ENCODE peak calls at places on chromosomes 7 and 10, in nine cellular contexts. H, O, K, N, E, A, Z, F and V are unnamed samples.

GRCh38 chr7:44285561-44285960 is 39.8 kb downstream of the CAMK2B start:
- DNase-seq in O (no peak), Z (no peak), E (no peak), A (no peak), F (no peak), K (no peak), N (no peak), H (no peak), V (no peak)

GRCh38 chr7:4849390-4849789 is 12.4 kb downstream of the PAPOLB start:
- DNase-seq in O (no peak), F (peak; percentile 10), A (no peak), Z (no peak), N (peak; percentile 59), E (peak; percentile 23), H (no peak), K (no peak), V (peak; percentile 35)

GRCh38 chr10:69801094-69801433 is 642 bp upstream of the COL13A1 start:
- DNase-seq in N (peak; percentile 87), F (no peak), A (peak; percentile 45), E (peak; percentile 55), H (peak; percentile 50), O (no peak), K (peak; percentile 43), Z (no peak), V (peak; percentile 56)

GRCh38 chr10:124535731-124536495 is 74.3 kb downstream of the LHPP start:
- DNase-seq in Z (peak; percentile 34), O (no peak), F (no peak), K (no peak), N (peak; percentile 41), H (no peak), E (no peak), A (no peak), V (peak; percentile 21)

GRCh38 chr7:2759736-2760097 is 71.7 kb downstream of the AMZ1 start:
- DNase-seq in H (no peak), A (no peak), F (no peak), K (peak; percentile 49), N (no peak), Z (no peak), O (no peak), E (no peak), V (no peak)

GRCh38 chr10:79101560-79101971 is 32.8 kb downstream of the ZMIZ1 start:
- DNase-seq in N (no peak), K (no peak), O (no peak), E (no peak), F (no peak), Z (no peak), A (no peak), H (no peak), V (no peak)

GRCh38 chr10:93921338-93921737 is 27.6 kb downstream of the SLC35G1 start:
- DNase-seq in E (no peak), Z (no peak), K (no peak), A (no peak), H (no peak), N (peak; percentile 67), O (no peak), F (no peak), V (no peak)

GRCh38 chr10:14084875-14085274 is 245.8 kb downstream of the FRMD4A start:
- DNase-seq in A (no peak), H (no peak), E (no peak), Z (no peak), K (no peak), F (no peak), O (no peak), N (no peak), V (no peak)

GRCh38 chr10:12603766-12604470 is 254.6 kb downstream of the CAMK1D start:
- DNase-seq in H (no peak), E (no peak), K (no peak), Z (no peak), N (no peak), A (no peak), F (no peak), O (no peak), V (no peak)

GRCh38 chr10:125692932-125693847 is 10.2 kb upstream of the TEX36 start:
- DNase-seq in N (no peak), A (no peak), K (no peak), H (no peak), O (peak; percentile 86), F (no peak), Z (no peak), E (no peak), V (peak; percentile 52)

GRCh38 chr10:32190890-32191491 is 134.8 kb upstream of the KIF5B start:
- DNase-seq in N (peak; percentile 56), K (no peak), E (peak; percentile 62), F (no peak), O (no peak), A (no peak), Z (peak; percentile 31), H (no peak), V (peak; percentile 70)

GRCh38 chr10:63464402-63465292 is 1.1 kb downstream of the JMJD1C start:
- DNase-seq in O (no peak), E (peak; percentile 54), N (no peak), A (no peak), F (no peak), Z (no peak), K (no peak), H (no peak), V (peak; percentile 41)

GRCh38 chr10:46104071-46104585 is 58.1 kb upstream of the MSMB start:
- DNase-seq in N (no peak), H (no peak), O (no peak), A (no peak), F (no peak), E (no peak), K (no peak), Z (no peak), V (no peak)

DNA sequence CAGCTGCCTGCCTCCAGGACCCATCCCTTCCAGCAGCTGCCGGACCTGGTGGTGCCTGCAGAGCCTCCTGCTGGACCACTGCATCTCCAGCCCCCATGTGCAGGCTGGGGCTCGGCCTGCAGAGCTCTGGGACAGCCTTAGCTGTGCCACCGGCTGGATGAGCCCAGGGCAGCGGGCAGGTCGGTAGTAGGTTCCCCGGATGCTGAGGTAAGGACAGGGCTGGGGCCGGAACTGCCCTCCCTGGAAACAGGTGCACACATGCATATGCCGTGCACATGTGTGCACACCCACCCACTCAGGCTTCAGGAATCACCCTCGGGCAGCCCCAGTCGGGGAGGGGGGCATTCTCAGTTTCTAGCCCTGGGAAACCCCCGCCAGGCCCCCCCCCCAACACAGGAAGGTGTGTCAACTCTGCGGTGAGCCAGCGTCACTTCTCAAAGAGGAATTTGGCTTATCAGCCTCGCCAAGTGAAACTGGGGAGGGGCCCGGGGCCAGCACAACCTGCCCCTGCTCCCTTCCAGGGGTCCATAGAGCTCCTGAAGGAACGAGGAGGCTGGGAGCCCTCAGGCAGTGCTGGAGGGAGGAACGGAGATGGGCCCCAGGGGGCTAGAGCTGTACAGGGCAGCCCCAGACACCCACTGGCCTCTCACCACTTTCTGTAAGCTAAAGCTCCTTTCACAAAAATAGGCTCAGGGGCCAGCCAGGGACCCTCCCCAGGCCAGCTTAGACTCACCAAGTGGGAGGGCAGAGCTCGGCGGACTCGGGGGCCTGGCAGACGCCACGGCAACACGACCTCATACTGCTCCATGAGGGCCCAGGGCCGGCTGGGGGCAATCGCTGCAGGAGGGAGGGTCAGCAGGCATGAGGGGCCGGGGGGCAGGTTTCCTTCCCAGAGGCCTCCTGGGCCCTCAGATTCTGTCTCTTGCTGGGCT is 1.7 kb downstream of the ADAM8 start:
- DNase-seq in F (no peak), H (peak; percentile 39), A (no peak), N (no peak), Z (peak; percentile 83), E (no peak), K (peak; percentile 53), O (no peak), V (no peak)
- H3K4me3 ChIP-seq in F (no peak overlapping the region), H (no peak overlapping the region), A (no peak overlapping the region), N (no peak overlapping the region), Z (peak overlapping the region; percentile 92), E (no peak overlapping the region), K (peak overlapping the region; percentile 41), O (no peak overlapping the region), V (no peak overlapping the region)

GRCh38 chr7:39741942-39742623 is 118.7 kb downstream of the RALA start:
- DNase-seq in Z (no peak), K (no peak), F (no peak), N (peak; percentile 97), A (no peak), H (no peak), E (peak; percentile 25), O (no peak), V (peak; percentile 24)
- TF ChIP-seq CTCF in Z (peak; percentile 61), K (no peak), F (no peak), N (peak; percentile 95), A (peak; percentile 21), H (peak; percentile 24), E (peak; percentile 45), O (no peak), V (peak; percentile 52)

DNA sequence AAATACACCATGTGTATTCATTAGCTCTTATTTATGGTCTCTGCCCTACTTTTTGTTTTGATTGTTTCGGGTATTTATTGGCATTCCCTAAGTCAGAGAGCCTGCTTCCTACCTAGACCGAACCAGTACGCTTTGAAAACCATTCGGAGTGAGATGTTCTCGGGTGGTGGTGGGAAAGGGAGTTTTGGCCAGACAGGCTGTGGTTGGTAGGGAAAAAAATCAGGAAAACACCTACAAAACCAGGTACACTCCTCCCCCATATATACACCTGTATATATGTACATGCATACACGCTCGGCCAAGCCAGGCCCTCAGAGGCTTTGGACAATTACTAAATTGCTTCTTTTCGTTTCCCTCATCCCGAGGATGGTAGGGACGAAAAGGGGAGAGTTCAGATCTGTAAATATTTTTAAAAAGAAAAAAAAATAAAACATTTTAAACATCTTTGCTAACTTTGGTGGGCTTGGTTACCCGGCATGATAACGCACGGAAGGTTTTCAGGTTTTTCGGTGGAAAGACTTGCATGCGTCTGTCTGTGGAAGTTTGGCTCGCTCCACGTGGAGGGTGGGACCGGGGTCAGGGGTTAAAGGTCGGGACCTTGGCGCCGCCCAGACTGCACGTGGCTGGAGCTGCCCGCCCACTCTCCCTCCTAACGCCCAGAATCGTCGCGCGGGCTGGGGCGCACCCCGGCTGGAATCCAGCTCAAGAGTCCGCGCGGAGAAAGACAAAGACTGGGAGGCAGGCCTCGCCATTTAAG is 2.5 kb downstream of the HMX2 start:
- DNase-seq in O (no peak), E (no peak), H (no peak), Z (no peak), F (no peak), N (no peak), K (no peak), A (no peak), V (no peak)
- H3K4me3 ChIP-seq in O (no peak overlapping the region), E (no peak overlapping the region), H (peak overlapping the region; percentile 19), Z (peak overlapping the region; percentile 75), F (peak overlapping the region; percentile 50), N (peak overlapping the region; percentile 60), K (peak overlapping the region; percentile 49), A (no peak overlapping the region), V (peak overlapping the region; percentile 54)

GRCh38 chr7:98995111-98995510 is 116.8 kb downstream of the TRRAP start:
- DNase-seq in K (no peak), A (no peak), E (no peak), F (no peak), H (peak; percentile 6), Z (no peak), O (no peak), N (no peak), V (no peak)

GRCh38 chr7:98991141-98991540 is 112.8 kb downstream of the TRRAP start:
- DNase-seq in H (peak; percentile 7), A (no peak), K (no peak), N (no peak), F (no peak), E (no peak), O (no peak), Z (no peak), V (no peak)

GRCh38 chr7:98994046-98994944 is 116.0 kb downstream of the TRRAP start:
- DNase-seq in A (no peak), O (no peak), N (no peak), Z (no peak), E (no peak), K (no peak), F (no peak), H (peak; percentile 12), V (no peak)

GRCh38 chr7:98992076-98992475 is 113.7 kb downstream of the TRRAP start:
- DNase-seq in Z (no peak), K (no peak), F (no peak), A (no peak), E (no peak), H (peak; percentile 8), O (no peak), N (no peak), V (no peak)

GRCh38 chr7:98993024-98993897 is 114.9 kb downstream of the TRRAP start:
- DNase-seq in O (no peak), E (no peak), Z (no peak), K (no peak), A (no peak), N (peak; percentile 47), H (peak; percentile 10), F (no peak), V (no peak)
- TF ChIP-seq CTCF in O (peak; percentile 11), E (no peak), Z (no peak), K (no peak), A (no peak), N (peak; percentile 49), H (no peak), F (no peak), V (no peak)